ENCODE peak calls at places on chromosomes 3 and 15, in seven cellular contexts. F is foreskin fibroblast, B is heart left ventricle, G is lung, V is vagina, K is Calu3, D is dorsolateral prefrontal cortex. R is an unnamed sample.

GRCh38 chr3:126216416-126216815 is 36.0 kb upstream of the ALDH1L1 start:
- DNase-seq in F (peak; percentile 57), B (no peak), G (no peak), V (no peak), K (no peak), D (no peak), R (no peak)

GRCh38 chr3:30356901-30357753 is 249.3 kb upstream of the TGFBR2 start:
- DNase-seq in F (peak; percentile 43), B (no peak), G (no peak), V (no peak), K (no peak), D (no peak), R (no peak)

GRCh38 chr15:36414670-36415069 is 164.8 kb upstream of the CDIN1 start:
- DNase-seq in F (no peak), B (no peak), G (no peak), V (no peak), K (no peak), D (no peak), R (no peak)

GRCh38 chr3:12986031-12986430 is 87.2 kb downstream of the IQSEC1 start:
- DNase-seq in F (no peak), B (no peak), G (no peak), V (no peak), K (no peak), D (no peak), R (no peak)

GRCh38 chr15:56772868-56773639 is 39.7 kb upstream of the ZNF280D start:
- DNase-seq in F (peak; percentile 62), B (no peak), G (no peak), V (no peak), K (no peak), D (no peak), R (peak; percentile 39)

GRCh38 chr3:30443756-30444673 is 162.4 kb upstream of the TGFBR2 start:
- DNase-seq in F (peak; percentile 41), B (no peak), G (no peak), V (no peak), K (no peak), D (no peak), R (no peak)

GRCh38 chr3:123728014-123728413 is 143.2 kb upstream of the HACD2 start:
- DNase-seq in F (peak; percentile 53), B (no peak), G (no peak), V (no peak), K (no peak), D (no peak), R (no peak)

GRCh38 chr15:91001209-91001608 is 6.9 kb upstream of the PRC1 start:
- DNase-seq in F (no peak), B (no peak), G (no peak), V (no peak), K (no peak), D (no peak), R (no peak)

GRCh38 chr15:90871716-90872480 is 3.5 kb downstream of the FURIN start:
- DNase-seq in F (peak; percentile 37), B (no peak), G (peak; percentile 39), V (no peak), K (peak; percentile 44), D (no peak), R (no peak)

GRCh38 chr3:145094355-145094941 is 1066.5 kb downstream of the PLOD2 start:
- DNase-seq in F (peak; percentile 78), B (no peak), G (no peak), V (no peak), K (peak; percentile 18), D (no peak), R (no peak)

GRCh38 chr15:96047255-96047931 is 283.1 kb upstream of the NR2F2 start:
- DNase-seq in F (peak; percentile 98), B (peak; percentile 32), G (no peak), V (no peak), K (no peak), D (no peak), R (no peak)
- TF ChIP-seq CTCF in F (peak; percentile 9), B (no peak), G (no peak), V (no peak), K (no peak), D (no peak), R (no peak)

DNA sequence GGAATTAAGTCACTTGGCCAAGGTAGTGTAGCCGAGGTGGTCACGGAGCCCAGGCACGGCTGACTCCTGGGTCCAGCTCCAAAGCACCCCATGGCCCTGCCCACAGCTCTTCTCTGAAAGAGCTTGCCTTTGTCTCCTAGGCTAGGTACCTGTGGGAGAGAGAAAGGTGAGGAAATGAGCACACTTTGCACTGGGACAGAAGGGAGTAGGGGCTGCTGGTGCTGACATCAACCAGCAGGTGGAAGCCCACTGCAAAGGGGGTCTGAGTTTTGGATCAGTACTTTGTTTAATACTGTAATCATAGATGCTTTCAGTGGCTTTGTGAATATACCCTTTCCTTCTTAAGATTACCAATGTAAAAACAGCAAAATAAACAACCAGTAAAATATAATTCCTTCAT is 128.3 kb upstream of the EIF1B start:
- DNase-seq in F (no peak), B (no peak), G (no peak), V (no peak), K (no peak), D (no peak), R (no peak)
- TF ChIP-seq CTCF in F (no peak), B (no peak), G (no peak), V (no peak), K (no peak), D (no peak), R (no peak)

GRCh38 chr3:38658886-38659285 is 9.4 kb upstream of the SCN5A start:
- DNase-seq in F (no peak), B (no peak), G (no peak), V (no peak), K (no peak), D (no peak), R (no peak)

GRCh38 chr3:38657369-38657768 is 7.9 kb upstream of the SCN5A start:
- DNase-seq in F (no peak), B (no peak), G (no peak), V (no peak), K (no peak), D (no peak), R (no peak)

DNA sequence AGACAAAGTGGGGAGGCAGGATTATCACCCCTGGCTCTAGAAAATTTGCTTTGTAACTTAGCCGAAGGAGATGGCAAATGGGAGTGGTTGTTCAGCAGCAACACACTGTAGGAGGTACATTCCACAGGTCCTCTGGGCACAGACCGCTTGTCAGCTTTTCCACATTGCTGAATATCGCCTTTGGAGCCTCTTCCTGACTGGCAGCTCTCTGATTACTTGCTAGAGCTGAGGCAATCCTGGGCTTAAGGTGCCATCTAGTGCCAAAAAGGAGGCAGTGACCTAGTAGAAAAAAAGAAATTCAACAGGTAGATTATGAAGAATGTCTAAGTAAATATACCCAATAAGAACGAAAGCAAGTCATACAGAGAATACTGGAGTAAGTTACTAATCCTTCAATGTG is 13.1 kb upstream of the SCN5A start:
- DNase-seq in F (peak; percentile 73), B (no peak), G (no peak), V (no peak), K (peak; percentile 30), D (no peak), R (no peak)
- TF ChIP-seq CTCF in F (peak; percentile 37), B (no peak), G (no peak), V (no peak), K (no peak), D (no peak), R (no peak)

GRCh38 chr3:50971487-50971924 is 296.8 kb downstream of the DOCK3 start:
- DNase-seq in F (peak; percentile 49), B (no peak), G (peak; percentile 37), V (no peak), K (peak; percentile 63), D (no peak), R (peak; percentile 49)
- TF ChIP-seq CTCF in F (peak; percentile 87), B (peak; percentile 63), G (peak; percentile 63), V (peak; percentile 24), K (peak; percentile 47), D (peak; percentile 31), R (peak; percentile 25)

GRCh38 chr15:99390667-99391066 is 139.4 kb downstream of the LRRC28 start:
- DNase-seq in F (no peak), B (no peak), G (no peak), V (no peak), K (no peak), D (no peak), R (no peak)
- TF ChIP-seq CTCF in F (no peak), B (no peak), G (no peak), V (no peak), K (no peak), D (no peak), R (no peak)

DNA sequence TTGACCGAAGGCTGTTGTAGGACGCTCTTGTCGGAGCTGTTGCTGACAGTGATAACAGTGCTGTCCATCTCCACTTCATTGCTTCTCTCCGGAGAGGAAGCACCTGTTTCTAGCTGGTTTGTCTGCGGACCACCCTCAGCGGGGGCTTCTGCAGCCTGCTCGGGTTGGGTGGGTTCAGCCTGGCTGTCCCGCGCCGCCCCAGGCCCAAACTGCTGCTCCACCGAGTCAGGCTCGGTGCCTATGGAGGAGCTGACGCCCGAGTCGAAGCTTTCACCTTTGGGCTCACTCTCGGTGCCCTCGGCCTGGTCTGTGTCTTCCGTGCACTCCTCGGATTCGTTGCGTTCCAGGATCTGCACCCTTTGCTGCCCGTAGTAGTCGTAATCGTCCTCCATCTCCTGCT is 56.9 kb downstream of the TIGIT start:
- DNase-seq in F (no peak), B (no peak), G (no peak), V (no peak), K (no peak), D (no peak), R (no peak)
- TF ChIP-seq CTCF in F (no peak), B (no peak), G (no peak), V (no peak), K (no peak), D (no peak), R (no peak)

GRCh38 chr15:67179411-67179995 is 75.0 kb downstream of the AAGAB start:
- DNase-seq in F (no peak), B (no peak), G (no peak), V (no peak), K (no peak), D (no peak), R (no peak)

GRCh38 chr15:67178569-67179210 is 75.8 kb downstream of the AAGAB start:
- DNase-seq in F (peak; percentile 95), B (no peak), G (no peak), V (no peak), K (peak; percentile 53), D (no peak), R (no peak)

GRCh38 chr15:67180035-67180434 is 74.4 kb downstream of the AAGAB start:
- DNase-seq in F (no peak), B (no peak), G (no peak), V (no peak), K (no peak), D (no peak), R (no peak)

GRCh38 chr15:67181221-67181639 is 73.2 kb downstream of the AAGAB start:
- DNase-seq in F (no peak), B (no peak), G (no peak), V (no peak), K (no peak), D (no peak), R (no peak)

DNA sequence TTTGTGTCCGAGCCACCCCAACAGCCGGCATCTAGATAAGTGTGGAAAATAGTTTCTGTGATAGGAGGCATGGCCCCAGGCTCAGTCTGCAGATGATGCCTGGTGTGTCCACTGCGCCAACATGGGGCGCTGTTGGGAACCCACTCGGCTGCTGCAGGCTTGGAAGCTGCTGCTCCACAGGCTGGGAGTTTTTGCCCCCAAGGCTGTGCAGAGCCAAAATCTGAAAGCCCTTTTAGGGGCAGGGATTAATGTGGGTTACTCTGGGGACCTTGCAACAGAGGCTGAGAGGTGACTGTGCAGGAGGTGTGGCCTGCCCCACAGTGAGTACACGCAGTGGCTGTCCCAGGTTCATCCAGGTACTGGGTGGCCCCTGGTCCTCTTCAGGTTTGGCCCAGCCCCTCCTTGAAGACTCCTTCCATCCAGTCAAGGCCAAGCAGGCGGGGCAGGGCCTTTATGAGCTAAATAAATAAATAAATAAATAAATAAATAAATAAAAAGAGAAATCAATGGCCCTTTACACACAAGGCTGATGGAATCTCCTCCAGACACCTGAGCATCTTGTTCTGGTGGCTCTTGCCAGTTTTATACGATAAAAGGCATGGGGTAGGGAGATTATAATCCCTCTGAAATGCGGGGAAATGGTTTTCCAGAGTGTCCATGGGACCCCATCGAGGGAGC is 73.8 kb downstream of the AAGAB start:
- DNase-seq in F (no peak), B (no peak), G (no peak), V (no peak), K (no peak), D (no peak), R (no peak)
- TF ChIP-seq CTCF in F (no peak), B (no peak), G (no peak), V (no peak), K (no peak), D (no peak), R (no peak)